ENCODE peak calls at places on chromosomes 5 and 9, in seven cellular contexts. T is Peyer's patch, V is neuronal stem cell, M is NCI-H82, Q is smooth muscle cell of the brain vasculature, D is HTR-8/SVneo, U is activated T-cell treated with anti-CD3 and anti-CD28 coated beads for 1 hour. B is an unnamed sample.
A peak's percentile ranks its signal among the peaks of the same experiment; 100 is the strongest.

GRCh38 chr5:92795633-92796032 is 785.4 kb downstream of the NR2F1-AS1 start:
- DNase-seq in D (no peak), M (no peak), Q (no peak), V (no peak), U (no peak), T (no peak), B (no peak)

GRCh38 chr5:94613583-94613982 is 4.8 kb downstream of the KIAA0825 start:
- DNase-seq in T (no peak), U (no peak), M (peak; percentile 37), D (no peak), Q (no peak), V (no peak), B (peak; percentile 33)

GRCh38 chr5:3658929-3659328 is 63.3 kb downstream of the IRX1 start:
- DNase-seq in V (no peak), T (no peak), D (no peak), U (no peak), M (no peak), Q (no peak), B (no peak)

GRCh38 chr9:70567511-70567910 is 153.1 kb upstream of the KLF9 start:
- DNase-seq in T (no peak), M (no peak), U (no peak), Q (no peak), D (no peak), V (no peak), B (no peak)

GRCh38 chr5:36599986-36600779 is 6.2 kb upstream of the SLC1A3 start:
- DNase-seq in U (no peak), Q (no peak), V (no peak), M (no peak), D (no peak), T (no peak), B (no peak)

GRCh38 chr5:139335811-139336210 is 5.8 kb upstream of the PAIP2 start:
- DNase-seq in Q (no peak), V (no peak), U (no peak), T (no peak), D (no peak), M (peak; percentile 37), B (no peak)

GRCh38 chr5:168978500-168978899 is 322.4 kb downstream of the SLIT3 start:
- DNase-seq in V (no peak), Q (no peak), U (no peak), M (no peak), T (no peak), D (no peak), B (no peak)

GRCh38 chr5:124677376-124677998 is 69.0 kb downstream of the ZNF608 start:
- DNase-seq in T (no peak), U (no peak), V (no peak), D (no peak), Q (no peak), M (peak; percentile 21), B (no peak)

GRCh38 chr9:121814594-121814993 is 163.2 kb downstream of the DAB2IP start:
- DNase-seq in M (no peak), V (no peak), Q (no peak), D (no peak), U (no peak), T (no peak), B (no peak)

GRCh38 chr5:170333161-170333909 is 35.8 kb upstream of the LCP2 start:
- DNase-seq in M (no peak), T (peak; percentile 79), Q (no peak), V (peak; percentile 18), D (no peak), U (peak; percentile 30), B (no peak)

GRCh38 chr5:139982975-139983240 is 60.2 kb downstream of the NRG2 start:
- DNase-seq in M (peak; percentile 65), D (no peak), T (no peak), U (no peak), V (no peak), Q (no peak), B (no peak)

GRCh38 chr5:8907168-8907868 is 638.6 kb downstream of the SEMA5A start:
- DNase-seq in V (no peak), Q (no peak), D (peak; percentile 46), M (no peak), T (no peak), U (no peak), B (no peak)

GRCh38 chr5:17317499-17317898 is 100.1 kb downstream of the BASP1 start:
- DNase-seq in D (no peak), V (no peak), T (peak; percentile 50), U (no peak), Q (no peak), M (no peak), B (no peak)

GRCh38 chr5:113760486-113760885 is 247.0 kb downstream of the YTHDC2 start:
- DNase-seq in V (no peak), Q (no peak), D (no peak), T (no peak), M (no peak), U (no peak), B (no peak)

GRCh38 chr5:179194941-179195381 is 134.8 kb downstream of the ZNF354C start:
- DNase-seq in V (no peak), M (no peak), T (no peak), D (no peak), Q (no peak), U (no peak), B (no peak)

GRCh38 chr5:135355182-135355581 is 43.8 kb downstream of the MACROH2A1 start:
- DNase-seq in U (no peak), Q (no peak), M (no peak), V (no peak), T (no peak), D (no peak), B (no peak)

GRCh38 chr5:98510111-98510510 is 263.4 kb upstream of the RGMB start:
- DNase-seq in M (no peak), U (no peak), T (peak; percentile 50), Q (no peak), D (no peak), V (no peak), B (no peak)

GRCh38 chr9:5578018-5578697 is 50.7 kb upstream of the RIC1 start:
- DNase-seq in M (no peak), U (no peak), V (no peak), D (no peak), Q (no peak), T (no peak), B (no peak)

GRCh38 chr5:1803192-1803591 is 2.0 kb downstream of the NDUFS6 start:
- DNase-seq in V (no peak), U (no peak), D (no peak), M (no peak), T (no peak), Q (no peak), B (no peak)

GRCh38 chr5:154740483-154740882 is 14.7 kb upstream of the LARP1 start:
- DNase-seq in Q (no peak), M (no peak), D (no peak), V (no peak), T (no peak), U (no peak), B (no peak)

GRCh38 chr9:75826292-75826691 is 64.2 kb upstream of the PCSK5 start:
- DNase-seq in V (no peak), U (no peak), M (peak; percentile 11), Q (no peak), D (no peak), T (peak; percentile 47), B (no peak)

B was measured in HAP-1.